ENCODE peak calls at places on chromosomes 3 and 15, in five cellular contexts. F is K562, I is H1, W is HepG2, S is GM12878. K is an unnamed sample.

GRCh38 chr15:94265009-94265408 is 33.6 kb downstream of the MCTP2 start:
- DNase-seq in S (no peak), W (no peak), F (no peak), I (no peak), K (no peak)

GRCh38 chr3:126208618-126209256 is 28.4 kb upstream of the ALDH1L1 start:
- DNase-seq in F (peak), W (peak), S (no peak), I (no peak), K (peak)

GRCh38 chr3:104846270-104846669 is 520.4 kb upstream of the ALCAM start:
- DNase-seq in S (no peak), W (no peak), F (no peak), I (no peak), K (no peak)

GRCh38 chr3:52299815-52300611 is 12.4 kb downstream of the GLYCTK start:
- DNase-seq in I (no peak), S (no peak), F (peak), W (peak), K (no peak)

GRCh38 chr15:45434168-45434567 is 55.8 kb upstream of the GATM start:
- DNase-seq in F (no peak), W (no peak), I (no peak), S (no peak), K (no peak)

GRCh38 chr3:110576962-110577361 is 494.7 kb upstream of the NECTIN3 start:
- DNase-seq in F (no peak), W (no peak), S (no peak), I (peak), K (peak)

GRCh38 chr3:123086110-123086642 is 19.4 kb downstream of the PDIA5 start:
- DNase-seq in I (no peak), F (no peak), W (no peak), S (no peak), K (no peak)

GRCh38 chr15:50939911-50940310 is 31.4 kb downstream of the AP4E1 start:
- DNase-seq in S (no peak), W (peak), I (no peak), F (no peak), K (no peak)

GRCh38 chr15:67547836-67548531 is 5.5 kb downstream of the MAP2K5 start:
- DNase-seq in F (no peak), S (no peak), I (no peak), W (no peak), K (no peak)

GRCh38 chr15:52378746-52379394 is 83.3 kb upstream of the MYO5C start:
- DNase-seq in S (peak), I (no peak), F (no peak), W (no peak), K (no peak)

GRCh38 chr15:61742591-61742990 is 317.7 kb downstream of the VPS13C start:
- DNase-seq in I (no peak), F (no peak), S (no peak), W (no peak), K (no peak)

DNA sequence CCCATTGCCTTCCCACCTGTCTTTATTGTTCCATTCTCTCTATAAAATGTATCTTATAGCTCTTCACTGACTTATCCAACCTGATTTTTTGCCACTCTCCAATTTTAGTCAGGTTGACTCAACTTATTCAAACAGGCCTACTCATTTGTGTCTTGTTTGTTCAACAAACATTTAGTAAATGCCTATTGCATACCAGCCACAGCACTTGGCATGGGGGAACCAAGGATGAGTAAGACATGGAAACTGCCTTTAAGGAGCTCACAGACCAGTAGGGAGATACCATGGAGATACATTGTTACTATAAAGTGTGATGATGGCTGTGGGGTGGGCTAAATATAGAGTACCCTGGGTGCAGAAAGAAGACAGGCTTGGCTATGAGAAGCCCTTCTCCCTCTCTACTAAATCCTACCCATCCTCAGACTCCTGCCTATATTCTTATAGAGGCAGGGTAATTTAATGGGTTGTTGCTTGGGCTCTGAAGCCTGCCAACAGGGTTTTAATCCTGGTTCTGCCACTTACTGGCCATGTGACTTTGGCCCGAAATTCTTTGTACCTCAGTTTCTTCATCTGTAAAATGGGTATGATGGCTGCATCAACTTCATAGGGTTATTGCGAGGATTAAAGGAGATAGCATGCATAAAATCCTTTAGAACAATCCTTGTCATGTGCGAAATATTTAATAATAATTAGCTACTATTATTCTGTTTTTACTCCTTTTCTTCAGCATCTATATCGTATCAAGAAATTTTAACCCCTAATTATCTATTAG is 348.5 kb upstream of the UMPS start:
- DNase-seq in W (no peak), I (no peak), S (no peak), F (no peak), K (no peak)
- TF ChIP-seq SRF in W (no peak), I (no peak), S (no peak), F (no peak), K (no peak)

GRCh38 chr3:194270627-194271458 is 80.3 kb downstream of the CPN2 start:
- DNase-seq in S (no peak), W (peak), I (no peak), F (no peak), K (peak)
- TF ChIP-seq POLR2A in S (no peak), W (no peak), I (no peak), F (no peak), K (no peak)

DNA sequence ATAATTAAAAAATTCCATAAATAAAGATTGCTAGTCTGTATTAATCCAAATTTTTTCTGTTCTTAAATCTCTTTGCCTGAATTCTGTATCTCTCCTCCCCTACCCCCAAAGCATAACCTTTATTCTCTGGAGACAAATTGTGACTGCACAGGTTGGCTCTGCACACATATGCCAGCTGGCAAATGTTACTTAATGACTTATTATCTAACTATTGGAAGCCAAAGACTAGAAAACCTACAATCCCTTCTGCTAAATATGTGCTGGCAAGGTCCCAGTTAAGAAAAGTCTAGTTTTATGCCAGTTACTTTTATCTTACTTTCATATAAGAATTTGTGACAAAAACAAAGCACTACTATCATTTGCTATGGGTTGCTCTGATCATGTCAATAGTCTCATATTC is 569.3 kb downstream of the MECOM start:
- DNase-seq in F (no peak), S (no peak), W (no peak), I (no peak), K (no peak)
- TF ChIP-seq SRF in F (no peak), S (no peak), W (no peak), I (no peak), K (no peak)

DNA sequence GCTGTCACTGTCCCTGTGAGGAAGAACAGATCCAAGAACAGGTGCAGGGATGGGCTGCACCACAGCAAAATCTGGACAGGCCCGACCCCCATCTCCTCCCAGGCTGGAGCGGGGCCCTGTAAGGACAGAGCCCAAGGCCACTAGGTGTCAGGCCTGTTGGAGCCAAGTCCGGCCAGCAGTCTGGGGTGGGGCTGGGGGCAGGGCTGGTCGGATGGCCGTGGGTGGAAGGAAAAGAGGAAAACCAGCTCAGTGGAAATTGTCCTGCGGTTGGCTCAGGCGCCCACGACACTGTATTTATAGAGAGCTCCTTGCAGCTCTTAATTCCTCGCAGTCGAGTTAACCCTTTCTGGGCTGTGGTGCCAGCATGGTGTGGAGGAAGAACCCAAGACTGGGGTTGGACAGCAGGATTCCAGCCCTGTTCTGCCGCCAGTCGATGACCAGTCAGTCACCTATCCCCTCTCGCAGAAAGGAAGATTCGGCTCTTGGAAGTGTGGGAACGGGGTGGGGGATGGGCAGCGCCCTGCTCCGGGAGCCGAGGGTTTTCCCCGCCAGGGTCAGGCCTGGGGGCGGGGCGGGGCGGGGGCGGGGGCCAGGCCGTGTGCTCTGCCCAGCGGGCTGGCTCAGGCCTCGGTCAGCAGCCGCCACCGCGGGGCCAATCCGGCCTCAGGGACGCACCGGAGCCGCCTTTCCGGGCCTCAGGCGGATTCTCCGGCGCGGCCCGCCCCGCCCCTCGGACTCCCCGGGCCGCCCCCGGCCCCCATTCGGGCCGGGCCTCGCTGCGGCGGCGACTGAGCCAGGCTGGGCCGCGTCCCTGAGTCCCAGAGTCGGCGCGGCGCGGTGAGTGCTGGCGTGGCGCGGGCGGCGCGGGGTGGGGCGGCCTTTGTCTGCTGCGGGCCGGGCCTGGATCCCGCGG is at the start of gene CD276:
- DNase-seq in F (peak), W (peak), I (no peak), S (no peak), K (peak)
- TF ChIP-seq POLR2A in F (no peak), W (peak), I (peak), S (peak), K (no peak)

K was measured in HCT116.